ENCODE peak calls at places on chromosome 15, in four cellular contexts. One of them, this sample, is unnamed.

GRCh38 chr15:101810905-101811304 is 1.1 kb upstream of the OR4F15 start:
- DNase-seq in retina: no peak
- DNase-seq in heart right ventricle: no peak
- DNase-seq in pancreas: no peak
- DNase-seq in this sample: peak; percentile 63

GRCh38 chr15:67193223-67194009 is 61.0 kb downstream of the AAGAB start:
- DNase-seq in retina: no peak
- DNase-seq in heart right ventricle: no peak
- DNase-seq in pancreas: no peak
- DNase-seq in this sample: no peak

GRCh38 chr15:81481326-81481725 is 107.3 kb upstream of the TMC3 start:
- DNase-seq in retina: peak; percentile 28
- DNase-seq in heart right ventricle: no peak
- DNase-seq in pancreas: no peak
- DNase-seq in this sample: no peak

GRCh38 chr15:56805466-56806146 is 72.3 kb upstream of the ZNF280D start:
- DNase-seq in retina: no peak
- DNase-seq in heart right ventricle: no peak
- DNase-seq in pancreas: no peak
- DNase-seq in this sample: no peak

GRCh38 chr15:60507596-60508424 is 28.9 kb upstream of the ICE2 start:
- DNase-seq in retina: peak; percentile 67
- DNase-seq in heart right ventricle: no peak
- DNase-seq in pancreas: no peak
- DNase-seq in this sample: peak; percentile 51

GRCh38 chr15:73344051-73344450 is 24.7 kb downstream of the HCN4 start:
- DNase-seq in retina: no peak
- DNase-seq in heart right ventricle: no peak
- DNase-seq in pancreas: no peak
- DNase-seq in this sample: no peak

GRCh38 chr15:39434751-39435238 is 146.1 kb upstream of the THBS1 start:
- DNase-seq in retina: no peak
- DNase-seq in heart right ventricle: peak; percentile 44
- DNase-seq in pancreas: no peak
- DNase-seq in this sample: no peak

GRCh38 chr15:81948142-81948709 is 97.6 kb downstream of the MEX3B start:
- DNase-seq in retina: no peak
- DNase-seq in heart right ventricle: no peak
- DNase-seq in pancreas: no peak
- DNase-seq in this sample: no peak

GRCh38 chr15:90866161-90866715 is 2.1 kb upstream of the FURIN start:
- DNase-seq in retina: no peak
- DNase-seq in heart right ventricle: no peak
- DNase-seq in pancreas: no peak
- DNase-seq in this sample: no peak

GRCh38 chr15:31262143-31262530 is 64.5 kb upstream of the KLF13 start:
- DNase-seq in retina: no peak
- DNase-seq in heart right ventricle: no peak
- DNase-seq in pancreas: no peak
- DNase-seq in this sample: no peak

GRCh38 chr15:73856458-73857192 is 16.7 kb upstream of the TBC1D21 start:
- DNase-seq in retina: no peak
- DNase-seq in heart right ventricle: peak; percentile 58
- DNase-seq in pancreas: peak; percentile 54
- DNase-seq in this sample: no peak

GRCh38 chr15:24954783-24955548 is at the start of the genes SNRPN and SNURF:
- DNase-seq in retina: peak; percentile 79
- DNase-seq in heart right ventricle: peak; percentile 84
- DNase-seq in pancreas: peak; percentile 76
- DNase-seq in this sample: peak; percentile 91

GRCh38 chr15:29105151-29105785 is 164.4 kb downstream of the NSMCE3 start:
- DNase-seq in retina: no peak
- DNase-seq in heart right ventricle: no peak
- DNase-seq in pancreas: no peak
- DNase-seq in this sample: no peak

GRCh38 chr15:89007989-89008388 is 80.3 kb upstream of the ABHD2 start:
- DNase-seq in retina: no peak
- DNase-seq in heart right ventricle: no peak
- DNase-seq in pancreas: no peak
- DNase-seq in this sample: no peak

GRCh38 chr15:82951472-82952155 is 906 bp downstream of the HOMER2 start:
- DNase-seq in retina: peak; percentile 37
- DNase-seq in heart right ventricle: no peak
- DNase-seq in pancreas: no peak
- DNase-seq in this sample: no peak

GRCh38 chr15:70248116-70249025 is 150.7 kb upstream of the TLE3 start:
- DNase-seq in retina: no peak
- DNase-seq in heart right ventricle: no peak
- DNase-seq in pancreas: no peak
- DNase-seq in this sample: peak; percentile 76

GRCh38 chr15:46266691-46267090 is 631.9 kb downstream of the SQOR start:
- DNase-seq in retina: peak; percentile 9
- DNase-seq in heart right ventricle: no peak
- DNase-seq in pancreas: no peak
- DNase-seq in this sample: no peak

GRCh38 chr15:60418095-60418494 is 20.3 kb upstream of the ANXA2 start:
- DNase-seq in retina: no peak
- DNase-seq in heart right ventricle: no peak
- DNase-seq in pancreas: no peak
- DNase-seq in this sample: no peak

GRCh38 chr15:37102315-37103021 is 2.1 kb upstream of the MEIS2 start:
- DNase-seq in retina: peak; percentile 82
- DNase-seq in heart right ventricle: no peak
- DNase-seq in pancreas: no peak
- DNase-seq in this sample: peak; percentile 76

GRCh38 chr15:74259821-74260502 is 23.8 kb downstream of the CCDC33 start:
- DNase-seq in retina: no peak
- DNase-seq in heart right ventricle: no peak
- DNase-seq in pancreas: no peak
- DNase-seq in this sample: no peak

GRCh38 chr15:39399600-39399999 is 181.3 kb upstream of the THBS1 start:
- DNase-seq in retina: no peak
- DNase-seq in heart right ventricle: no peak
- DNase-seq in pancreas: no peak
- DNase-seq in this sample: no peak

GRCh38 chr15:41341519-41341918 is 8.8 kb downstream of the NUSAP1 start:
- DNase-seq in retina: no peak
- DNase-seq in heart right ventricle: no peak
- DNase-seq in pancreas: no peak
- DNase-seq in this sample: no peak

GRCh38 chr15:58425834-58426233 is 6.0 kb upstream of the LIPC start:
- DNase-seq in retina: no peak
- DNase-seq in heart right ventricle: no peak
- DNase-seq in pancreas: no peak
- DNase-seq in this sample: no peak

This sample was measured in neural progenitor cell.